ENCODE peak calls at places on chromosomes 5 and 9, in four cellular contexts. Y, N, R and Q are unnamed samples.

GRCh38 chr9:42388146-42388690 is 204.8 kb downstream of the SPATA31A6 start:
- DNase-seq in Y (peak), N (no peak), R (no peak), Q (no peak)

GRCh38 chr9:89941875-89942274 is 337.1 kb downstream of the GADD45G start:
- DNase-seq in Y (no peak), N (no peak), R (no peak), Q (no peak)

GRCh38 chr9:85484235-85484634 is 257.5 kb downstream of the AGTPBP1 start:
- DNase-seq in Y (no peak), N (no peak), R (no peak), Q (no peak)

GRCh38 chr5:156328766-156329165 is 1.8 kb downstream of the SGCD start:
- DNase-seq in Y (no peak), N (no peak), R (no peak), Q (no peak)

GRCh38 chr5:159061834-159062530 is 37.7 kb downstream of the EBF1 start:
- DNase-seq in Y (no peak), N (no peak), R (no peak), Q (peak)

GRCh38 chr9:115413766-115414382 is 295.9 kb upstream of the TNC start:
- DNase-seq in Y (no peak), N (no peak), R (no peak), Q (no peak)

GRCh38 chr9:93155716-93156474 is 21.8 kb upstream of the NINJ1 start:
- DNase-seq in Y (no peak), N (no peak), R (no peak), Q (no peak)

GRCh38 chr9:69888876-69889585 is 68.4 kb downstream of the CFAP95 start:
- DNase-seq in Y (no peak), N (no peak), R (no peak), Q (no peak)

GRCh38 chr5:117266237-117266725 is 691.7 kb upstream of the SEMA6A start:
- DNase-seq in Y (no peak), N (no peak), R (no peak), Q (no peak)

GRCh38 chr9:133104718-133105460 is 16.2 kb downstream of the RALGDS start:
- DNase-seq in Y (no peak), N (no peak), R (no peak), Q (no peak)

GRCh38 chr9:98706651-98707103 is 2.1 kb downstream of the GABBR2 start:
- DNase-seq in Y (no peak), N (no peak), R (no peak), Q (no peak)

GRCh38 chr5:74272019-74272775 is 368.3 kb downstream of the ENC1 start:
- DNase-seq in Y (no peak), N (no peak), R (no peak), Q (peak)

GRCh38 chr5:33761139-33761538 is 130.7 kb downstream of the ADAMTS12 start:
- DNase-seq in Y (no peak), N (no peak), R (no peak), Q (peak)

GRCh38 chr9:111838439-111838838 is 43.7 kb upstream of the SHOC1 start:
- DNase-seq in Y (no peak), N (no peak), R (no peak), Q (no peak)

GRCh38 chr5:76807296-76807695 is 11.5 kb upstream of the F2RL1 start:
- DNase-seq in Y (no peak), N (no peak), R (no peak), Q (peak)

GRCh38 chr9:37618817-37619216 is 26.4 kb upstream of the TOMM5 start:
- DNase-seq in Y (no peak), N (no peak), R (no peak), Q (no peak)

GRCh38 chr5:53874409-53874808 is 314.0 kb downstream of the NDUFS4 start:
- DNase-seq in Y (no peak), N (no peak), R (no peak), Q (peak)

GRCh38 chr9:110030632-110031031 is 177.3 kb downstream of the C9orf152 start:
- DNase-seq in Y (no peak), N (no peak), R (no peak), Q (no peak)

GRCh38 chr5:65326912-65327311 is 154.8 kb downstream of the ADAMTS6 start:
- DNase-seq in Y (no peak), N (no peak), R (no peak), Q (no peak)

GRCh38 chr9:4080889-4081548 is 218.8 kb downstream of the GLIS3 start:
- DNase-seq in Y (peak), N (no peak), R (peak), Q (peak)

GRCh38 chr9:117184173-117184572 is 230.7 kb downstream of the ASTN2 start:
- DNase-seq in Y (no peak), N (no peak), R (no peak), Q (no peak)

GRCh38 chr9:127586537-127586936 is 25.5 kb upstream of the STXBP1 start:
- DNase-seq in Y (peak), N (peak), R (peak), Q (peak)

GRCh38 chr9:29211681-29212589 is 1638.7 kb upstream of the C9orf72 start:
- DNase-seq in Y (peak), N (peak), R (peak), Q (peak)

GRCh38 chr5:135385576-135385975 is 13.5 kb downstream of the MACROH2A1 start:
- DNase-seq in Y (no peak), N (no peak), R (no peak), Q (no peak)